ENCODE peak calls at places on chromosomes 13 and 19, in six cellular contexts. W is cardiac muscle cell; U is ovary; S is PC-9; F is CD8-positive, alpha-beta memory T cell; J is heart right ventricle. R is an unnamed sample. For H3K4me1, the result is how much of the 10 kb centered on the place peaks cover.

GRCh38 chr13:37769078-37769477 is 100.5 kb downstream of the TRPC4 start:
- DNase-seq in W (no peak), F (no peak), S (no peak), U (no peak), J (no peak), R (no peak)

GRCh38 chr13:73261739-73262216 is 203.0 kb downstream of the KLF5 start:
- DNase-seq in S (peak), F (no peak), U (no peak), W (peak), J (no peak), R (no peak)

GRCh38 chr13:106299616-106300015 is 235.8 kb downstream of the EFNB2 start:
- DNase-seq in S (no peak), U (no peak), W (no peak), F (no peak), J (no peak), R (no peak)

GRCh38 chr13:85693889-85694511 is 105.2 kb downstream of the SLITRK6 start:
- DNase-seq in S (no peak), J (no peak), F (no peak), W (peak), U (no peak), R (no peak)

GRCh38 chr19:6236310-6237291 is 43.2 kb downstream of the MLLT1 start:
- DNase-seq in W (no peak), U (no peak), J (no peak), F (no peak), S (peak), R (peak)

GRCh38 chr19:48364564-48365363 is 597 bp downstream of the SYNGR4 start:
- DNase-seq in U (peak), F (no peak), W (no peak), S (no peak), J (peak), R (no peak)

GRCh38 chr19:57103573-57104277 is 16.1 kb upstream of the USP29 start:
- DNase-seq in F (peak), U (peak), W (peak), J (peak), S (peak), R (peak)

GRCh38 chr19:45729774-45730388 is 815 bp downstream of the FBXO46 start:
- DNase-seq in S (peak), W (no peak), U (no peak), J (no peak), F (no peak), R (no peak)

GRCh38 chr13:50015750-50016149 is 506 bp downstream of the KCNRG start:
- DNase-seq in U (no peak), F (no peak), S (no peak), J (no peak), W (no peak), R (no peak)

GRCh38 chr13:77952276-77952675 is 33.6 kb upstream of the EDNRB start:
- DNase-seq in U (no peak), S (no peak), J (no peak), W (no peak), F (no peak), R (no peak)

GRCh38 chr13:101530293-101530692 is 77.8 kb downstream of the ITGBL1 start:
- DNase-seq in W (no peak), S (no peak), J (no peak), F (no peak), U (no peak), R (no peak)

GRCh38 chr13:38239874-38240273 is 109.8 kb upstream of the UFM1 start:
- DNase-seq in U (no peak), S (no peak), J (no peak), W (no peak), F (no peak), R (no peak)

GRCh38 chr19:27906081-27906480 is 1306.9 kb downstream of the UQCRFS1 start:
- DNase-seq in S (no peak), W (no peak), F (no peak), U (no peak), J (no peak), R (no peak)

GRCh38 chr13:94333131-94333820 is 146.2 kb downstream of the DCT start:
- DNase-seq in J (no peak), S (no peak), F (no peak), W (no peak), U (no peak), R (no peak)

GRCh38 chr13:23470706-23471610 is 37.5 kb upstream of the SACS start:
- DNase-seq in J (no peak), F (no peak), U (no peak), S (no peak), W (no peak), R (no peak)

GRCh38 chr13:102799544-102800144 is 725 bp downstream of the BIVM start:
- DNase-seq in F (no peak), U (no peak), S (no peak), W (no peak), J (no peak), R (peak)

GRCh38 chr19:40089462-40089861 is 1.3 kb downstream of the ZNF780A start:
- DNase-seq in J (peak), F (no peak), U (peak), W (peak), S (no peak), R (no peak)

GRCh38 chr19:50190439-50190891 is 13.0 kb upstream of the MYH14 start:
- DNase-seq in S (peak), U (no peak), F (no peak), J (no peak), W (no peak), R (no peak)

GRCh38 chr13:25372275-25373081 is 704 bp downstream of the ATP8A2 start:
- DNase-seq in J (no peak), F (no peak), S (no peak), U (no peak), W (no peak), R (no peak)

GRCh38 chr13:43664700-43665191 is 122.0 kb downstream of the ENOX1 start:
- DNase-seq in S (peak), F (no peak), W (peak), U (peak), J (no peak), R (no peak)

GRCh38 chr13:81458211-81458610 is 1117.3 kb upstream of the SPRY2 start:
- DNase-seq in F (no peak), U (no peak), J (no peak), W (no peak), S (no peak), R (no peak)

GRCh38 chr13:112761701-112762689 is 72.2 kb downstream of the ATP11A start:
- DNase-seq in F (no peak), U (no peak), S (peak), J (no peak), W (peak), R (no peak)

GRCh38 chr19:58096884-58097283 is 1.1 kb downstream of the ZSCAN18 start:
- DNase-seq in J (no peak), S (no peak), W (no peak), F (no peak), U (no peak), R (no peak)

GRCh38 chr19:31214997-31215396 is 134.2 kb downstream of the TSHZ3 start:
- DNase-seq in U (no peak), J (no peak), S (no peak), F (no peak), W (no peak), R (no peak)

GRCh38 chr13:49248433-49249002 is 793 bp downstream of the CDADC1 start:
- DNase-seq in F (no peak), S (no peak), W (peak), U (no peak), J (peak), R (no peak)

GRCh38 chr13:42651936-42652641 is 78.1 kb downstream of the TNFSF11 start:
- DNase-seq in F (no peak), S (no peak), J (no peak), U (no peak), W (no peak), R (no peak)

GRCh38 chr19:40702337-40703012 is 12.0 kb upstream of the NUMBL start:
- DNase-seq in U (no peak), F (no peak), W (peak), S (no peak), J (peak), R (no peak)

GRCh38 chr19:20238025-20238623 is 71.1 kb downstream of the ZNF486 start:
- DNase-seq in F (peak), U (peak), S (peak), J (peak), W (peak), R (peak)

GRCh38 chr13:40350283-40350992 is 316.0 kb downstream of the FOXO1 start:
- DNase-seq in W (peak), F (no peak), J (no peak), S (no peak), U (no peak), R (no peak)

GRCh38 chr13:22240716-22241115 is 569.8 kb downstream of the FGF9 start:
- DNase-seq in J (no peak), W (no peak), S (no peak), F (no peak), U (no peak), R (no peak)
- H3K4me1 ChIP-seq in J (under half), W (under half), S (under half), F (under half), U (under half), R (under half)

GRCh38 chr19:14113762-14114414 is 3.7 kb downstream of the PRKACA start:
- DNase-seq in S (peak), J (no peak), W (no peak), U (peak), F (peak), R (peak)
- H3K4me1 ChIP-seq in S (under half), J (half or more), W (under half), U (under half), F (under half), R (under half)

DNA sequence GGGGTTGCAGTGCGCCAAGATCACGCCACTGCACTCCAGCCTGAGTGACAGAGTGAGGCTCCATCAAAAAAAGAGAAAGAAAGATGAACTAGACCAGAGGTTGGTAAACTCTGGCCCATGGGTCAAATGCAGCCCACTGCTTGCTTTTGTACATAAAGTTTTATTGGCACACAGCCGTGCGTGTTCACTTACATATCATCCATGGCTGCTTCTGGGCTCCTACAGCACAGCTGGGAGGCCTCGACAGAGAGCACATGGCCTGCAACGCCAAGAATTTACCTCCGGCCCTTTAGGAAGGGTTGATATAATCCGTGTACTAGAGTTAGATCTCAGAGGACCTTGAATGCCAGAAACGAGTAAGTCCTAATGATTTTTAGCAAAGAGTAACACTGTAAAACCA is 46.0 kb downstream of the GNG7 start:
- DNase-seq in W (no peak), U (no peak), J (no peak), F (no peak), S (no peak), R (no peak)
- H3K4me1 ChIP-seq in W (under half), U (under half), J (under half), F (under half), S (under half), R (under half)

DNA sequence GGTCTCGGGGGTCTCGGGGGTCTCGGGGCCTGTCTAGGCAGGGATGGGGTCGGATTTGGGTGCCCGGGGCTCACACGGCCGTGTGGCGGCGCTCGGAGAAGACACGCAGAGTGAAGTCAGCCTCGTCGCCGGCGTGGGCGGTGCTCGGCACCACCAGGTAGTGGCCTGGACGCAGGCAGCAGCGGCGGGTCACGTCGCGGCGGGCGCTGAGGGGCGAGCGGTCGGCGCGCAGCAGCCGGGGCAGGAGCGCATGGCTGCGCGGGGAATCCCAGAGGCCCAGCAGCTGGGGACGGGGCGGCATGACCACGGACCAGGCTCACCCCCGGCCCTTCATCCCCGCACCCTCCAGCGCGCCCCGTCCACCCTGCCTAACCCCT is 8.2 kb downstream of the CAPN12 start:
- DNase-seq in W (no peak), F (peak), U (peak), J (peak), S (no peak), R (peak)
- H3K4me1 ChIP-seq in W (under half), F (under half), U (under half), J (under half), S (under half), R (half or more)

DNA sequence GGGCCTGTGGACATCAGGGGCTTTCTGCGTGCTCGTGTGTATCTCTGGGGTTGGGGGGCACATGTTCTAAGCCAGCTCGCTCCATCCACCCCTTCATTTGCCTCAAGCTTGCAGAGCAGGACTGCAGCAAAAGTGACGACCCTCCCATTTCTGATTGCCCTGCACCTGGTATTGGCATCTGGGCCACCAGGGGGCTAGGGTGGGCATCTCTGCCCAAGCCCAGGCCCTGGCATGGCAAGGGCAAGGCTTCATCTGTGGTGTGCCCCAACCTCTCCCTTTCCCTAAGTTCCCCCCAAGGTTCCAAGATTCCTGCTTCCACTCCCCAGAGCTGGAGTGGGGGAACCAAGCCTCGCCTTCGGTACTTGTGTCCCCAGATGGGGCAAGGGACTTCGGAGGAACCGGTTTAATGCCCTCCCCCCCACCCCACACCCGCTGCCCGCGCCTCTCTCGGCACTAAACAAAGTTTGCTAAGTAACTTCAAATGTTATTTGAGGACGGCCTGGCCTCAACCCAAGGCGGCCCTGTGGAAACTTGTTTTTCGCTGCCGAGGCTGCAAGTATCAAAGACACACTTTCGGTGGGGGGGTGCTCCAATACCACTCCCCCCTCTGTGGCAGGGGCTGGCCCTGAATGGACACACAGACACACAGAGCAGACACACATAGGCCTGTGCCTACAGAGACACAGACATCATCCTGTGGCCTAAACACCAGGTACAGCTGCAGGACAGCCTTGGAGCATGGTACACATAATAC is 12.2 kb downstream of the NFIX start:
- DNase-seq in S (no peak), W (no peak), J (peak), F (no peak), U (peak), R (no peak)
- H3K4me1 ChIP-seq in S (under half), W (under half), J (half or more), F (under half), U (half or more), R (under half)

GRCh38 chr19:2235396-2236284 is 489 bp downstream of the PLEKHJ1 start:
- DNase-seq in S (no peak), J (no peak), W (no peak), U (peak), F (peak), R (no peak)
- H3K4me1 ChIP-seq in S (under half), J (under half), W (under half), U (under half), F (half or more), R (half or more)

GRCh38 chr13:98977568-98978270 is at the start of gene DOCK9:
- DNase-seq in U (peak), S (peak), J (peak), F (no peak), W (peak), R (no peak)
- H3K4me1 ChIP-seq in U (under half), S (half or more), J (under half), F (half or more), W (under half), R (half or more)

GRCh38 chr13:110228936-110229904 is 77.7 kb downstream of the COL4A1 start:
- DNase-seq in W (no peak), J (no peak), U (no peak), S (no peak), F (no peak), R (no peak)
- H3K4me1 ChIP-seq in W (under half), J (half or more), U (under half), S (under half), F (under half), R (under half)

GRCh38 chr13:113852536-113853517 is 11.0 kb downstream of the GAS6 start:
- DNase-seq in J (peak), U (peak), S (no peak), F (no peak), W (no peak), R (no peak)
- H3K4me1 ChIP-seq in J (half or more), U (under half), S (under half), F (under half), W (under half), R (under half)

GRCh38 chr13:97333983-97334382 is 100.0 kb upstream of the RAP2A start:
- DNase-seq in W (no peak), J (no peak), U (no peak), F (no peak), S (no peak), R (no peak)

GRCh38 chr13:97335488-97336134 is 98.4 kb upstream of the RAP2A start:
- DNase-seq in W (no peak), F (no peak), J (no peak), S (no peak), U (no peak), R (no peak)

GRCh38 chr13:97337985-97338384 is 96.0 kb upstream of the RAP2A start:
- DNase-seq in W (no peak), U (no peak), J (no peak), S (no peak), F (no peak), R (no peak)

GRCh38 chr13:97332725-97333124 is 101.2 kb upstream of the RAP2A start:
- DNase-seq in W (no peak), U (no peak), F (no peak), S (no peak), J (no peak), R (no peak)

GRCh38 chr13:97334690-97335089 is 99.3 kb upstream of the RAP2A start:
- DNase-seq in S (no peak), W (no peak), F (no peak), U (no peak), J (no peak), R (no peak)
- H3K4me1 ChIP-seq in S (under half), W (under half), F (under half), U (under half), J (under half), R (under half)